ENCODE peak calls at places on chromosomes 3 and 15, in eight cellular contexts. D is neuronal stem cell, S is cardiac muscle cell, P is stomach, C is left ventricle myocardium inferior, M is aorta, L is colonic mucosa, N is sigmoid colon. J is an unnamed sample. For H3K4me1, the result is how much of the 10 kb centered on the place peaks cover.

GRCh38 chr3:141051641-141052569 is 758 bp downstream of the SPSB4 start:
- DNase-seq in M (peak), P (no peak), D (peak), N (no peak), S (peak), L (no peak), C (peak), J (no peak)

GRCh38 chr3:108127301-108127988 is 36.6 kb upstream of the CD47 start:
- DNase-seq in M (no peak), N (no peak), P (no peak), S (no peak), D (no peak), C (no peak), L (no peak), J (no peak)

GRCh38 chr3:16067837-16068471 is 106.5 kb upstream of the GALNT15 start:
- DNase-seq in D (no peak), S (no peak), N (no peak), C (no peak), L (no peak), M (no peak), P (no peak), J (no peak)

GRCh38 chr15:63075072-63075995 is 32.8 kb downstream of the TPM1 start:
- DNase-seq in C (no peak), D (no peak), P (no peak), M (no peak), L (no peak), S (no peak), N (peak), J (no peak)

GRCh38 chr3:23389686-23390085 is 186.6 kb downstream of the UBE2E2 start:
- DNase-seq in D (no peak), P (no peak), C (no peak), M (no peak), S (no peak), L (no peak), N (no peak), J (no peak)

GRCh38 chr3:57951106-57951882 is 56.9 kb upstream of the FLNB start:
- DNase-seq in L (peak), D (no peak), P (peak), N (peak), C (peak), S (peak), M (peak), J (no peak)

GRCh38 chr15:34102175-34102925 is 467 bp downstream of the PGBD4 start:
- DNase-seq in C (no peak), L (no peak), D (no peak), P (no peak), S (no peak), M (no peak), N (no peak), J (no peak)

GRCh38 chr3:115423170-115423569 is 200.1 kb upstream of the GAP43 start:
- DNase-seq in N (no peak), M (no peak), S (peak), C (no peak), L (no peak), D (no peak), P (no peak), J (no peak)

GRCh38 chr3:11950576-11950975 is 53.6 kb upstream of the SYN2 start:
- DNase-seq in S (no peak), M (no peak), D (no peak), N (no peak), L (peak), C (no peak), P (no peak), J (no peak)

GRCh38 chr3:160448845-160449659 is 534 bp downstream of the TRIM59 start:
- DNase-seq in N (peak), D (peak), C (no peak), P (no peak), L (no peak), S (peak), M (peak), J (peak)

GRCh38 chr15:39172380-39173281 is 408.2 kb upstream of the THBS1 start:
- DNase-seq in L (no peak), N (peak), P (no peak), D (no peak), M (no peak), S (peak), C (peak), J (no peak)

GRCh38 chr3:50316657-50317242 is 5.8 kb downstream of the HYAL2 start:
- DNase-seq in D (no peak), M (no peak), L (peak), C (no peak), P (peak), S (no peak), N (no peak), J (no peak)

GRCh38 chr3:67384790-67385397 is 269.5 kb downstream of the SUCLG2 start:
- DNase-seq in C (no peak), S (peak), L (peak), P (peak), D (peak), N (no peak), M (no peak), J (no peak)

GRCh38 chr3:188432826-188433525 is 279.0 kb downstream of the LPP start:
- DNase-seq in L (peak), M (no peak), S (peak), C (no peak), N (no peak), P (peak), D (no peak), J (no peak)

GRCh38 chr15:58269455-58270414 is 131.6 kb downstream of the AQP9 start:
- DNase-seq in L (peak), P (no peak), N (no peak), S (peak), C (no peak), D (peak), M (no peak), J (peak)

GRCh38 chr15:35437157-35437556 is 108.8 kb downstream of the DPH6 start:
- DNase-seq in N (no peak), M (no peak), L (no peak), P (no peak), S (peak), C (no peak), D (no peak), J (no peak)

GRCh38 chr15:78083687-78084358 is 6.3 kb upstream of the TBC1D2B start:
- DNase-seq in P (no peak), D (no peak), M (peak), S (no peak), C (no peak), L (peak), N (peak), J (no peak)

GRCh38 chr3:112900088-112900487 is 53.4 kb upstream of the CD200R1L start:
- DNase-seq in M (no peak), D (no peak), L (no peak), P (no peak), C (no peak), N (no peak), S (no peak), J (no peak)

GRCh38 chr3:116453676-116454346 is 8.5 kb upstream of the LSAMP start:
- DNase-seq in S (peak), C (no peak), P (no peak), N (no peak), M (no peak), D (no peak), L (no peak), J (no peak)

GRCh38 chr3:86563358-86563970 is 427.5 kb downstream of the VGLL3 start:
- DNase-seq in N (no peak), L (no peak), M (no peak), D (peak), C (no peak), P (no peak), S (peak), J (peak)

GRCh38 chr3:194142156-194142910 is 6.4 kb downstream of the HES1 start:
- DNase-seq in S (peak), C (peak), P (no peak), M (no peak), D (no peak), N (peak), L (peak), J (no peak)

GRCh38 chr3:8596706-8597514 is 47.7 kb downstream of the SSUH2 start:
- DNase-seq in N (no peak), P (no peak), D (no peak), M (no peak), L (no peak), C (no peak), S (no peak), J (no peak)

GRCh38 chr3:173630849-173631248 is 233.3 kb downstream of the NLGN1 start:
- DNase-seq in P (no peak), D (no peak), L (no peak), C (no peak), N (no peak), S (no peak), M (no peak), J (no peak)

GRCh38 chr15:25860885-25861866 is 2.0 kb downstream of the ATP10A start:
- DNase-seq in L (no peak), N (no peak), S (no peak), P (no peak), C (no peak), D (no peak), M (no peak), J (no peak)

GRCh38 chr3:10389995-10390394 is 69.1 kb upstream of the SEC13 start:
- DNase-seq in C (no peak), D (no peak), M (no peak), L (no peak), P (no peak), S (no peak), N (no peak), J (no peak)
- H3K4me1 ChIP-seq in C (under half), D (under half), M (under half), L (under half), P (under half), S (under half), N (under half), J (under half)

GRCh38 chr15:52040167-52040900 is 21.3 kb downstream of the MAPK6 start:
- DNase-seq in S (peak), M (no peak), N (no peak), D (no peak), L (no peak), C (no peak), P (peak), J (no peak)
- H3K4me1 ChIP-seq in S (under half), M (under half), N (under half), D (under half), L (under half), C (half or more), P (half or more), J (under half)

DNA sequence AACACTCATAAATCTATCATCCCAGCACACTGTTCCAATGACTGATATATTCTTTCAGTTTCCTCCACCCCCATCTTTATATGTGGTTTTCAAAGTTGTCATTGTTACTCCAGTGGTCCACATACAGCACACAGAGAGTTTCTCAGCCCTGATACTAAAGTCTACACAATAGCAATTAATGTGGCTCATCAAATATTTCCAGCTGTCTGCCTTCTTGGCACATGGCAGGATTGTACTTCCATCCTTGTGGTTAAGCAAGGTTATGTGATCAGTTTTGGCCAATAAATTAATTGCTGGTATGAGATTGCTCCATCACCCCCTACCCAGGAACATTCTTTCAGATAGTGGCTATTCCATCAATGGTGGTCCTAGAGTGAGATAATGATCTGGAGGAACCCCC is 221.8 kb downstream of the PDCD6IP start:
- DNase-seq in D (no peak), L (no peak), P (no peak), S (no peak), N (no peak), C (no peak), M (no peak), J (no peak)
- H3K4me1 ChIP-seq in D (under half), L (under half), P (under half), S (under half), N (under half), C (under half), M (under half), J (under half)

GRCh38 chr3:185726254-185726967 is 98.4 kb downstream of the IGF2BP2 start:
- DNase-seq in S (no peak), L (no peak), N (no peak), C (no peak), M (no peak), P (no peak), D (no peak), J (no peak)

GRCh38 chr3:185727873-185728272 is 97.0 kb downstream of the IGF2BP2 start:
- DNase-seq in D (no peak), P (no peak), L (no peak), C (no peak), M (no peak), S (no peak), N (no peak), J (no peak)

GRCh38 chr3:185728630-185729334 is 96.1 kb downstream of the IGF2BP2 start:
- DNase-seq in M (no peak), P (no peak), S (peak), N (no peak), C (no peak), L (no peak), D (no peak), J (no peak)

GRCh38 chr3:185730550-185730949 is 94.3 kb downstream of the IGF2BP2 start:
- DNase-seq in D (no peak), L (no peak), P (no peak), S (no peak), C (no peak), M (no peak), N (no peak), J (no peak)

DNA sequence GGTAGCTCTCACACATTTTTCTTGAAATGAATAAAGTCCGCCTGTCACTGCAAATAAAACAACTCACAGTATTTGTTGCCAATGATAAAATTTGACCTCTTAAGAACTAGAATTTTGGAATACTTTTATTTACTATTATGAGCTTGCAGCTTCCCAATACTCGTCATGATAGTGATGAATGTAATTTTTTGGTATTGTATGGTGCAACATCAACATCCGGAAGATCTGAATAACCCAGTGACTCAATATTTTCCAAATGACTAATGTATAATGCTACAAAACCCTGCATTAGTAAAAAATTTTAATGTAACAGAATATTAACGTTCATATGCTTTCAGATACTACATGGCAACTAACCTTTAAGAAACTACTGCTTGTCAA is 95.5 kb downstream of the IGF2BP2 start:
- DNase-seq in N (no peak), D (no peak), S (peak), M (no peak), P (no peak), C (no peak), L (no peak), J (peak)
- H3K4me1 ChIP-seq in N (under half), D (under half), S (under half), M (under half), P (under half), C (under half), L (under half), J (half or more)

GRCh38 chr15:47296911-47297310 is 420.4 kb upstream of the SEMA6D start:
- DNase-seq in N (no peak), C (no peak), P (no peak), L (no peak), D (no peak), S (no peak), M (no peak), J (no peak)
- H3K4me1 ChIP-seq in N (half or more), C (under half), P (under half), L (under half), D (under half), S (under half), M (under half), J (under half)

GRCh38 chr15:69120732-69121131 is 39.7 kb upstream of the GLCE start:
- DNase-seq in D (no peak), P (no peak), N (no peak), L (no peak), M (no peak), S (no peak), C (no peak), J (no peak)

GRCh38 chr15:69119016-69119415 is 41.4 kb upstream of the GLCE start:
- DNase-seq in M (no peak), P (no peak), D (no peak), N (no peak), L (no peak), S (peak), C (no peak), J (no peak)

GRCh38 chr15:69118089-69118488 is 42.3 kb upstream of the GLCE start:
- DNase-seq in P (no peak), M (no peak), D (no peak), N (no peak), S (peak), L (no peak), C (no peak), J (no peak)

GRCh38 chr15:69119692-69120395 is 40.6 kb upstream of the GLCE start:
- DNase-seq in P (no peak), D (no peak), L (no peak), S (no peak), M (no peak), N (no peak), C (no peak), J (no peak)

GRCh38 chr15:69121198-69121828 is 39.1 kb upstream of the GLCE start:
- DNase-seq in L (no peak), C (no peak), S (no peak), D (no peak), M (no peak), P (no peak), N (no peak), J (no peak)
- H3K4me1 ChIP-seq in L (under half), C (under half), S (under half), D (under half), M (under half), P (under half), N (under half), J (under half)

GRCh38 chr15:90820481-90820880 is 47.9 kb upstream of the FURIN start:
- DNase-seq in M (no peak), D (no peak), N (peak), S (no peak), C (no peak), P (no peak), L (no peak), J (no peak)
- H3K4me1 ChIP-seq in M (under half), D (under half), N (under half), S (under half), C (under half), P (under half), L (under half), J (under half)

J was measured in Panc1.